ENCODE peak calls at places on chromosomes 2 and 18, in eight cellular contexts. One of them, this sample, is unnamed. For H3K4me1, the result is how much of the 10 kb centered on the place peaks cover.

GRCh38 chr18:34718610-34719009 is 8.5 kb downstream of the DTNA start:
- DNase-seq in spleen: no peak
- DNase-seq in CD8-positive, alpha-beta memory T cell: no peak
- DNase-seq in CD4-positive, alpha-beta memory T cell: no peak
- DNase-seq in HepG2: no peak
- DNase-seq in CD8-positive, alpha-beta T cell: no peak
- DNase-seq in stomach: no peak
- DNase-seq in SK-N-SH: no peak
- DNase-seq in this sample: no peak

GRCh38 chr2:126658910-126659613 is 3.1 kb downstream of the GYPC start:
- DNase-seq in spleen: peak
- DNase-seq in CD8-positive, alpha-beta T cell: peak
- DNase-seq in HepG2: no peak
- DNase-seq in CD4-positive, alpha-beta memory T cell: peak
- DNase-seq in CD8-positive, alpha-beta memory T cell: peak
- DNase-seq in SK-N-SH: no peak
- DNase-seq in stomach: peak
- DNase-seq in this sample: peak

GRCh38 chr2:206277503-206277902 is 3.0 kb downstream of the ZDBF2 start:
- DNase-seq in CD8-positive, alpha-beta memory T cell: no peak
- DNase-seq in HepG2: no peak
- DNase-seq in spleen: no peak
- DNase-seq in SK-N-SH: no peak
- DNase-seq in CD4-positive, alpha-beta memory T cell: no peak
- DNase-seq in stomach: no peak
- DNase-seq in CD8-positive, alpha-beta T cell: no peak
- DNase-seq in this sample: no peak

GRCh38 chr18:3015203-3015590 is 2.3 kb upstream of the LPIN2 start:
- DNase-seq in CD8-positive, alpha-beta memory T cell: no peak
- DNase-seq in CD8-positive, alpha-beta T cell: no peak
- DNase-seq in SK-N-SH: no peak
- DNase-seq in CD4-positive, alpha-beta memory T cell: no peak
- DNase-seq in stomach: no peak
- DNase-seq in spleen: no peak
- DNase-seq in HepG2: peak
- DNase-seq in this sample: peak

GRCh38 chr2:14363137-14363536 is 269.4 kb upstream of the LRATD1 start:
- DNase-seq in SK-N-SH: no peak
- DNase-seq in spleen: no peak
- DNase-seq in HepG2: no peak
- DNase-seq in stomach: no peak
- DNase-seq in CD4-positive, alpha-beta memory T cell: no peak
- DNase-seq in CD8-positive, alpha-beta T cell: no peak
- DNase-seq in CD8-positive, alpha-beta memory T cell: no peak
- DNase-seq in this sample: no peak

GRCh38 chr2:166180951-166181812 is 53.4 kb upstream of the SCN1A start:
- DNase-seq in CD4-positive, alpha-beta memory T cell: no peak
- DNase-seq in CD8-positive, alpha-beta memory T cell: no peak
- DNase-seq in spleen: peak
- DNase-seq in HepG2: peak
- DNase-seq in SK-N-SH: peak
- DNase-seq in stomach: peak
- DNase-seq in CD8-positive, alpha-beta T cell: no peak
- DNase-seq in this sample: no peak

GRCh38 chr2:168169097-168169745 is 78.2 kb downstream of the STK39 start:
- DNase-seq in CD4-positive, alpha-beta memory T cell: no peak
- DNase-seq in spleen: no peak
- DNase-seq in SK-N-SH: no peak
- DNase-seq in HepG2: no peak
- DNase-seq in stomach: no peak
- DNase-seq in CD8-positive, alpha-beta T cell: no peak
- DNase-seq in CD8-positive, alpha-beta memory T cell: no peak
- DNase-seq in this sample: no peak

GRCh38 chr2:20074001-20074648 is 22.7 kb upstream of the LAPTM4A start:
- DNase-seq in spleen: no peak
- DNase-seq in CD8-positive, alpha-beta T cell: no peak
- DNase-seq in CD8-positive, alpha-beta memory T cell: no peak
- DNase-seq in HepG2: no peak
- DNase-seq in CD4-positive, alpha-beta memory T cell: no peak
- DNase-seq in stomach: peak
- DNase-seq in SK-N-SH: peak
- DNase-seq in this sample: no peak

GRCh38 chr2:79085382-79085781 is 2.4 kb downstream of the REG1B start:
- DNase-seq in SK-N-SH: no peak
- DNase-seq in CD8-positive, alpha-beta memory T cell: no peak
- DNase-seq in HepG2: no peak
- DNase-seq in CD4-positive, alpha-beta memory T cell: no peak
- DNase-seq in stomach: no peak
- DNase-seq in spleen: no peak
- DNase-seq in CD8-positive, alpha-beta T cell: no peak
- DNase-seq in this sample: no peak

GRCh38 chr2:241659150-241659739 is 21.8 kb downstream of the ATG4B start:
- DNase-seq in SK-N-SH: peak
- DNase-seq in HepG2: peak
- DNase-seq in CD8-positive, alpha-beta T cell: no peak
- DNase-seq in stomach: peak
- DNase-seq in CD8-positive, alpha-beta memory T cell: no peak
- DNase-seq in CD4-positive, alpha-beta memory T cell: peak
- DNase-seq in spleen: no peak
- DNase-seq in this sample: peak

GRCh38 chr18:31892936-31893335 is 50.0 kb downstream of the TRAPPC8 start:
- DNase-seq in CD8-positive, alpha-beta memory T cell: no peak
- DNase-seq in CD8-positive, alpha-beta T cell: no peak
- DNase-seq in HepG2: no peak
- DNase-seq in CD4-positive, alpha-beta memory T cell: no peak
- DNase-seq in SK-N-SH: no peak
- DNase-seq in stomach: no peak
- DNase-seq in spleen: no peak
- DNase-seq in this sample: no peak

GRCh38 chr2:55112229-55113016 is 62.2 kb upstream of the RTN4 start:
- DNase-seq in CD8-positive, alpha-beta T cell: no peak
- DNase-seq in CD4-positive, alpha-beta memory T cell: no peak
- DNase-seq in spleen: peak
- DNase-seq in SK-N-SH: no peak
- DNase-seq in HepG2: peak
- DNase-seq in stomach: peak
- DNase-seq in CD8-positive, alpha-beta memory T cell: no peak
- DNase-seq in this sample: peak

GRCh38 chr2:223488814-223489213 is 113.3 kb downstream of the SCG2 start:
- DNase-seq in stomach: no peak
- DNase-seq in CD8-positive, alpha-beta memory T cell: no peak
- DNase-seq in spleen: no peak
- DNase-seq in SK-N-SH: peak
- DNase-seq in HepG2: no peak
- DNase-seq in CD4-positive, alpha-beta memory T cell: no peak
- DNase-seq in CD8-positive, alpha-beta T cell: no peak
- DNase-seq in this sample: no peak

GRCh38 chr2:64502860-64503259 is 21.3 kb upstream of the AFTPH start:
- DNase-seq in CD4-positive, alpha-beta memory T cell: no peak
- DNase-seq in SK-N-SH: no peak
- DNase-seq in HepG2: no peak
- DNase-seq in spleen: no peak
- DNase-seq in stomach: no peak
- DNase-seq in CD8-positive, alpha-beta memory T cell: no peak
- DNase-seq in CD8-positive, alpha-beta T cell: no peak
- DNase-seq in this sample: no peak

GRCh38 chr2:42101641-42102605 is 54.1 kb downstream of the PKDCC start:
- DNase-seq in SK-N-SH: no peak
- DNase-seq in spleen: peak
- DNase-seq in CD4-positive, alpha-beta memory T cell: peak
- DNase-seq in stomach: peak
- DNase-seq in CD8-positive, alpha-beta T cell: peak
- DNase-seq in CD8-positive, alpha-beta memory T cell: peak
- DNase-seq in HepG2: peak
- DNase-seq in this sample: peak

GRCh38 chr18:51953521-51953920 is 386.5 kb upstream of the DCC start:
- DNase-seq in HepG2: no peak
- DNase-seq in CD8-positive, alpha-beta T cell: no peak
- DNase-seq in stomach: no peak
- DNase-seq in spleen: no peak
- DNase-seq in SK-N-SH: no peak
- DNase-seq in CD8-positive, alpha-beta memory T cell: no peak
- DNase-seq in CD4-positive, alpha-beta memory T cell: no peak
- DNase-seq in this sample: no peak

GRCh38 chr2:235500761-235501662 is 7.2 kb downstream of the AGAP1 start:
- DNase-seq in HepG2: no peak
- DNase-seq in CD8-positive, alpha-beta memory T cell: no peak
- DNase-seq in SK-N-SH: no peak
- DNase-seq in stomach: no peak
- DNase-seq in CD8-positive, alpha-beta T cell: no peak
- DNase-seq in CD4-positive, alpha-beta memory T cell: no peak
- DNase-seq in spleen: no peak
- DNase-seq in this sample: no peak

GRCh38 chr2:235500110-235500760 is 6.4 kb downstream of the AGAP1 start:
- DNase-seq in HepG2: no peak
- DNase-seq in CD4-positive, alpha-beta memory T cell: no peak
- DNase-seq in stomach: no peak
- DNase-seq in CD8-positive, alpha-beta memory T cell: no peak
- DNase-seq in SK-N-SH: no peak
- DNase-seq in spleen: no peak
- DNase-seq in CD8-positive, alpha-beta T cell: no peak
- DNase-seq in this sample: no peak

GRCh38 chr2:235498556-235499305 is 4.9 kb downstream of the AGAP1 start:
- DNase-seq in CD4-positive, alpha-beta memory T cell: no peak
- DNase-seq in SK-N-SH: peak
- DNase-seq in CD8-positive, alpha-beta T cell: no peak
- DNase-seq in HepG2: no peak
- DNase-seq in stomach: no peak
- DNase-seq in CD8-positive, alpha-beta memory T cell: no peak
- DNase-seq in spleen: no peak
- DNase-seq in this sample: no peak

GRCh38 chr2:235499306-235499812 is 5.5 kb downstream of the AGAP1 start:
- DNase-seq in CD4-positive, alpha-beta memory T cell: no peak
- DNase-seq in HepG2: no peak
- DNase-seq in SK-N-SH: no peak
- DNase-seq in spleen: no peak
- DNase-seq in stomach: no peak
- DNase-seq in CD8-positive, alpha-beta T cell: no peak
- DNase-seq in CD8-positive, alpha-beta memory T cell: no peak
- DNase-seq in this sample: no peak

GRCh38 chr2:235501663-235502009 is 7.8 kb downstream of the AGAP1 start:
- DNase-seq in CD8-positive, alpha-beta T cell: no peak
- DNase-seq in spleen: no peak
- DNase-seq in HepG2: no peak
- DNase-seq in SK-N-SH: no peak
- DNase-seq in CD4-positive, alpha-beta memory T cell: no peak
- DNase-seq in CD8-positive, alpha-beta memory T cell: no peak
- DNase-seq in stomach: no peak
- DNase-seq in this sample: no peak
- H3K27ac ChIP-seq in CD8-positive, alpha-beta T cell: no peak
- H3K27ac ChIP-seq in spleen: no peak
- H3K27ac ChIP-seq in HepG2: no peak
- H3K27ac ChIP-seq in SK-N-SH: peak
- H3K27ac ChIP-seq in CD4-positive, alpha-beta memory T cell: no peak
- H3K27ac ChIP-seq in CD8-positive, alpha-beta memory T cell: no peak
- H3K27ac ChIP-seq in stomach: no peak
- H3K27ac ChIP-seq in this sample: no peak

DNA sequence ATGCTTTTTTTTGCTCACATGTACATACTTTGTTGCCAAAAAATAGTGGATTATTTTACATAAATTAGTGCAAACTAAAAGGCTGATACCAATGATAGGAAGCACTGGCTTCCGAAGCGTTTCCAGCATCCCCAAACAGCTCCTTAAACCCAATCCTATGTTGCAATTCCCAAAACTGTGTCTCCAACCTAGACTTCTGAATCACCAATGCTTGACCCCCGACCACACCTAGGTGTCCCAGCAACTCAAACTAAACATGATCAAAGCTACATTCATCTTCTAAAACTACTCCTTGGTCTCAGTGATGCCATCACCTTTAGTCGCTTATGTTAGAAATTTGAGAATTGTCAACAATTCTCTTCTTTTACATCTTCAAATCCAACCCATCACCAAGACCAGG is 13.4 kb downstream of the ATP8B1 start:
- DNase-seq in CD8-positive, alpha-beta T cell: no peak
- DNase-seq in HepG2: no peak
- DNase-seq in SK-N-SH: no peak
- DNase-seq in stomach: no peak
- DNase-seq in CD8-positive, alpha-beta memory T cell: no peak
- DNase-seq in CD4-positive, alpha-beta memory T cell: no peak
- DNase-seq in spleen: no peak
- DNase-seq in this sample: no peak
- H3K4me3 ChIP-seq in CD8-positive, alpha-beta T cell: no peak
- H3K4me3 ChIP-seq in HepG2: no peak
- H3K4me3 ChIP-seq in SK-N-SH: no peak
- H3K4me3 ChIP-seq in stomach: no peak
- H3K4me3 ChIP-seq in CD8-positive, alpha-beta memory T cell: no peak
- H3K4me3 ChIP-seq in CD4-positive, alpha-beta memory T cell: no peak
- H3K4me3 ChIP-seq in spleen: no peak
- H3K4me3 ChIP-seq in this sample: no peak

DNA sequence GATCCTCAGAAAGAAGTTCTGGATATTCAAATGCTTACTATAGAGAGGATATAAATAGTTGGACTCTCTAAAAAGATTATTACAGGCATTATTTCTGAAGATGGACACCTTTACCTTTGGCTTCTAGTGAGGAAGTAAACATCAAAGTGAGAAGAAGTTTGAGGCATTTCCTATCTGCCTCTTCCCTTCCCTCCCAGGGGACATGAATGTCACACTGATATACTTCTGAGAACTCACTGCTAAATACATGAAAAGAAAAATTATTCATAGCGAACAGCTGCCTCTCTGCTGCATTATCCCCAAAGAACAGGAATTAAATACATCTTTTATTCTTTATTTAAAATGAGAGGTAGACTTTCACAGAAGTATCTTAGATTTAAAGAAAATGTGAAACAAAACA is 63.6 kb upstream of the PGAP1 start:
- DNase-seq in SK-N-SH: no peak
- DNase-seq in spleen: no peak
- DNase-seq in CD4-positive, alpha-beta memory T cell: no peak
- DNase-seq in HepG2: no peak
- DNase-seq in CD8-positive, alpha-beta memory T cell: no peak
- DNase-seq in stomach: no peak
- DNase-seq in CD8-positive, alpha-beta T cell: no peak
- DNase-seq in this sample: no peak
- H3K4me1 ChIP-seq in SK-N-SH: under half
- H3K4me1 ChIP-seq in spleen: under half
- H3K4me1 ChIP-seq in CD4-positive, alpha-beta memory T cell: under half
- H3K4me1 ChIP-seq in HepG2: under half
- H3K4me1 ChIP-seq in CD8-positive, alpha-beta memory T cell: under half
- H3K4me1 ChIP-seq in stomach: under half
- H3K4me1 ChIP-seq in CD8-positive, alpha-beta T cell: under half
- H3K4me1 ChIP-seq in this sample: under half

GRCh38 chr2:213818436-213818835 is 534.2 kb downstream of the SPAG16 start:
- DNase-seq in stomach: no peak
- DNase-seq in CD8-positive, alpha-beta memory T cell: no peak
- DNase-seq in spleen: no peak
- DNase-seq in CD8-positive, alpha-beta T cell: no peak
- DNase-seq in HepG2: no peak
- DNase-seq in SK-N-SH: no peak
- DNase-seq in CD4-positive, alpha-beta memory T cell: no peak
- DNase-seq in this sample: no peak

DNA sequence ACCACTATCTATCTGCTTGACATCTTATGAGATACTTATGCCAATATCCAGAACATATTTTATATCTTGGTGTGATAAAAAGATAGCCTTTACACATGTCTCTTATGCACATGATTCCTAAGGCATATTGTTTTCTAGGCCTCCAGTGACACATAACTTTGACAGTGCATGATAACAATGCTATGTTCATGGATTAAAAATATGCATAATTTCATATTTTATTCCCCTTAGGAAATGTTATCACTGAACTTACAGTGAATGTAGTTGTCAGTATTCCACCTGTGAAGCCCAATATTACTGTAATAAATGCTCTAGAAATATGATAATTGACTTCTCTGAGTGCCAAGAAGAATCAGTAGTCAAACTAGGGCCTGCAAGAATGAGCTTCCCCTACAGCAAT is 532.3 kb downstream of the SPAG16 start:
- DNase-seq in CD4-positive, alpha-beta memory T cell: no peak
- DNase-seq in CD8-positive, alpha-beta memory T cell: no peak
- DNase-seq in SK-N-SH: no peak
- DNase-seq in HepG2: no peak
- DNase-seq in spleen: no peak
- DNase-seq in stomach: no peak
- DNase-seq in CD8-positive, alpha-beta T cell: no peak
- DNase-seq in this sample: no peak
- H3K27ac ChIP-seq in CD4-positive, alpha-beta memory T cell: no peak
- H3K27ac ChIP-seq in CD8-positive, alpha-beta memory T cell: no peak
- H3K27ac ChIP-seq in SK-N-SH: no peak
- H3K27ac ChIP-seq in HepG2: no peak
- H3K27ac ChIP-seq in spleen: no peak
- H3K27ac ChIP-seq in stomach: no peak
- H3K27ac ChIP-seq in CD8-positive, alpha-beta T cell: no peak
- H3K27ac ChIP-seq in this sample: no peak